ENCODE peak calls at places on chromosome 3, in ten cellular contexts. One of them, this sample, is unnamed.

GRCh38 chr3:129034650-129035049 is 25.9 kb upstream of the GP9 start:
- DNase-seq in ascending aorta: no peak
- DNase-seq in A549: peak
- DNase-seq in transverse colon: no peak
- DNase-seq in breast epithelium: no peak
- DNase-seq in left ventricle myocardium inferior: no peak
- DNase-seq in PC-9: no peak
- DNase-seq in tibial artery: peak
- DNase-seq in cardiac muscle cell: no peak
- DNase-seq in PC-3: no peak
- DNase-seq in this sample: no peak

GRCh38 chr3:12395349-12396012 is 88.8 kb upstream of the TSEN2 start:
- DNase-seq in ascending aorta: no peak
- DNase-seq in transverse colon: no peak
- DNase-seq in PC-9: no peak
- DNase-seq in breast epithelium: no peak
- DNase-seq in left ventricle myocardium inferior: no peak
- DNase-seq in PC-3: no peak
- DNase-seq in cardiac muscle cell: no peak
- DNase-seq in A549: no peak
- DNase-seq in tibial artery: no peak
- DNase-seq in this sample: no peak

GRCh38 chr3:58192076-58192475 is 18.7 kb downstream of the DNASE1L3 start:
- DNase-seq in left ventricle myocardium inferior: no peak
- DNase-seq in A549: no peak
- DNase-seq in cardiac muscle cell: no peak
- DNase-seq in tibial artery: no peak
- DNase-seq in ascending aorta: no peak
- DNase-seq in breast epithelium: no peak
- DNase-seq in transverse colon: no peak
- DNase-seq in PC-3: no peak
- DNase-seq in PC-9: no peak
- DNase-seq in this sample: no peak

GRCh38 chr3:27532931-27533607 is 48.9 kb upstream of the SLC4A7 start:
- DNase-seq in breast epithelium: no peak
- DNase-seq in PC-3: no peak
- DNase-seq in A549: no peak
- DNase-seq in ascending aorta: no peak
- DNase-seq in PC-9: no peak
- DNase-seq in left ventricle myocardium inferior: no peak
- DNase-seq in tibial artery: no peak
- DNase-seq in cardiac muscle cell: no peak
- DNase-seq in transverse colon: no peak
- DNase-seq in this sample: no peak

GRCh38 chr3:116339441-116340028 is 105.8 kb downstream of the LSAMP start:
- DNase-seq in PC-9: no peak
- DNase-seq in tibial artery: no peak
- DNase-seq in PC-3: no peak
- DNase-seq in left ventricle myocardium inferior: peak
- DNase-seq in A549: no peak
- DNase-seq in cardiac muscle cell: peak
- DNase-seq in transverse colon: peak
- DNase-seq in breast epithelium: no peak
- DNase-seq in ascending aorta: no peak
- DNase-seq in this sample: no peak

GRCh38 chr3:135766113-135766512 is 199.4 kb upstream of the PPP2R3A start:
- DNase-seq in PC-9: no peak
- DNase-seq in A549: no peak
- DNase-seq in PC-3: no peak
- DNase-seq in left ventricle myocardium inferior: no peak
- DNase-seq in transverse colon: no peak
- DNase-seq in tibial artery: no peak
- DNase-seq in ascending aorta: no peak
- DNase-seq in breast epithelium: no peak
- DNase-seq in cardiac muscle cell: no peak
- DNase-seq in this sample: no peak

GRCh38 chr3:124890573-124891190 is 3.5 kb upstream of the ITGB5 start:
- DNase-seq in PC-9: no peak
- DNase-seq in ascending aorta: no peak
- DNase-seq in PC-3: no peak
- DNase-seq in left ventricle myocardium inferior: no peak
- DNase-seq in breast epithelium: peak
- DNase-seq in cardiac muscle cell: no peak
- DNase-seq in tibial artery: no peak
- DNase-seq in transverse colon: no peak
- DNase-seq in A549: no peak
- DNase-seq in this sample: no peak

GRCh38 chr3:44554626-44555592 is at the start of gene ZKSCAN7:
- DNase-seq in PC-3: no peak
- DNase-seq in PC-9: no peak
- DNase-seq in transverse colon: peak
- DNase-seq in tibial artery: peak
- DNase-seq in A549: no peak
- DNase-seq in ascending aorta: peak
- DNase-seq in breast epithelium: peak
- DNase-seq in cardiac muscle cell: peak
- DNase-seq in left ventricle myocardium inferior: peak
- DNase-seq in this sample: peak

GRCh38 chr3:77536038-77536775 is 496.3 kb downstream of the ROBO2 start:
- DNase-seq in tibial artery: no peak
- DNase-seq in breast epithelium: no peak
- DNase-seq in PC-3: peak
- DNase-seq in PC-9: no peak
- DNase-seq in cardiac muscle cell: no peak
- DNase-seq in left ventricle myocardium inferior: no peak
- DNase-seq in A549: no peak
- DNase-seq in transverse colon: no peak
- DNase-seq in ascending aorta: no peak
- DNase-seq in this sample: no peak

GRCh38 chr3:24137958-24138875 is 193.1 kb downstream of the NR1D2 start:
- DNase-seq in cardiac muscle cell: no peak
- DNase-seq in tibial artery: no peak
- DNase-seq in transverse colon: peak
- DNase-seq in A549: no peak
- DNase-seq in ascending aorta: no peak
- DNase-seq in PC-3: peak
- DNase-seq in PC-9: no peak
- DNase-seq in breast epithelium: peak
- DNase-seq in left ventricle myocardium inferior: no peak
- DNase-seq in this sample: no peak

GRCh38 chr3:51390600-51391074 is 448 bp upstream of the RBM15B start:
- DNase-seq in ascending aorta: no peak
- DNase-seq in left ventricle myocardium inferior: no peak
- DNase-seq in A549: no peak
- DNase-seq in cardiac muscle cell: no peak
- DNase-seq in tibial artery: no peak
- DNase-seq in PC-3: no peak
- DNase-seq in transverse colon: no peak
- DNase-seq in PC-9: no peak
- DNase-seq in breast epithelium: no peak
- DNase-seq in this sample: no peak
- H3K27ac ChIP-seq in ascending aorta: peak
- H3K27ac ChIP-seq in left ventricle myocardium inferior: peak
- H3K27ac ChIP-seq in A549: peak
- H3K27ac ChIP-seq in cardiac muscle cell: peak
- H3K27ac ChIP-seq in tibial artery: peak
- H3K27ac ChIP-seq in PC-3: no peak
- H3K27ac ChIP-seq in transverse colon: peak
- H3K27ac ChIP-seq in PC-9: no peak
- H3K27ac ChIP-seq in breast epithelium: peak
- H3K27ac ChIP-seq in this sample: peak

GRCh38 chr3:64685800-64686445 is 1.9 kb downstream of the ADAMTS9 start:
- DNase-seq in cardiac muscle cell: peak
- DNase-seq in tibial artery: peak
- DNase-seq in ascending aorta: peak
- DNase-seq in transverse colon: peak
- DNase-seq in left ventricle myocardium inferior: peak
- DNase-seq in breast epithelium: peak
- DNase-seq in PC-3: no peak
- DNase-seq in PC-9: peak
- DNase-seq in A549: peak
- DNase-seq in this sample: peak
- TF ChIP-seq CTCF in cardiac muscle cell: peak
- TF ChIP-seq CTCF in tibial artery: no peak
- TF ChIP-seq CTCF in ascending aorta: peak
- TF ChIP-seq CTCF in transverse colon: peak
- TF ChIP-seq CTCF in left ventricle myocardium inferior: peak
- TF ChIP-seq CTCF in breast epithelium: peak
- TF ChIP-seq CTCF in PC-3: no peak
- TF ChIP-seq CTCF in PC-9: no peak
- TF ChIP-seq CTCF in A549: peak
- TF ChIP-seq CTCF in this sample: peak

DNA sequence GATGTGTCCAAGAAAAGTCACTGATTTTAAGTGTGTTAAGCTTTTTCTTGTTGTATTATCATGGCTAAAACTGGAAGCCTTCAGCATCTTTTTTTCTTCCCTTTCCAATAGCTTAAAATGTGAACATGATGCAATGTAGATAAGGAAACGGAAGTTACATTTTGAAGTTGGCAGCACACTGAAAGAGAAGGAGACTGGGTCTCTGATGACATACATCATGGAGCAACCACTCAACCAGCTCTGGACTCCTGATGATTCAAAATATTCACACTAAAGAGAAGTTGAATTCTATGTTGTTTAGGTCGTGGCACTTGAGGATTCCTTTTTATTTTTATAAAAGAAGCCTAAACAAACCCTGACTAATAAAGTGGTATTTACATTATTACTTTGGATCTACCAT is 488.3 kb upstream of the ALCAM start:
- DNase-seq in PC-9: no peak
- DNase-seq in breast epithelium: no peak
- DNase-seq in A549: no peak
- DNase-seq in ascending aorta: no peak
- DNase-seq in left ventricle myocardium inferior: no peak
- DNase-seq in PC-3: no peak
- DNase-seq in tibial artery: no peak
- DNase-seq in transverse colon: no peak
- DNase-seq in cardiac muscle cell: peak
- DNase-seq in this sample: no peak
- H3K4me3 ChIP-seq in PC-9: no peak
- H3K4me3 ChIP-seq in breast epithelium: no peak
- H3K4me3 ChIP-seq in A549: no peak
- H3K4me3 ChIP-seq in ascending aorta: no peak
- H3K4me3 ChIP-seq in left ventricle myocardium inferior: no peak
- H3K4me3 ChIP-seq in PC-3: no peak
- H3K4me3 ChIP-seq in tibial artery: no peak
- H3K4me3 ChIP-seq in transverse colon: no peak
- H3K4me3 ChIP-seq in cardiac muscle cell: no peak
- H3K4me3 ChIP-seq in this sample: no peak

GRCh38 chr3:123773681-123774431 is 110.3 kb downstream of the MYLK start:
- DNase-seq in PC-9: no peak
- DNase-seq in left ventricle myocardium inferior: no peak
- DNase-seq in transverse colon: no peak
- DNase-seq in cardiac muscle cell: peak
- DNase-seq in tibial artery: peak
- DNase-seq in breast epithelium: no peak
- DNase-seq in ascending aorta: peak
- DNase-seq in A549: no peak
- DNase-seq in PC-3: no peak
- DNase-seq in this sample: no peak
- H3K27ac ChIP-seq in PC-9: no peak
- H3K27ac ChIP-seq in left ventricle myocardium inferior: no peak
- H3K27ac ChIP-seq in transverse colon: no peak
- H3K27ac ChIP-seq in cardiac muscle cell: no peak
- H3K27ac ChIP-seq in tibial artery: peak
- H3K27ac ChIP-seq in breast epithelium: peak
- H3K27ac ChIP-seq in ascending aorta: peak
- H3K27ac ChIP-seq in A549: no peak
- H3K27ac ChIP-seq in PC-3: no peak
- H3K27ac ChIP-seq in this sample: no peak

GRCh38 chr3:127790580-127791183 is 31.6 kb downstream of the MGLL start:
- DNase-seq in transverse colon: no peak
- DNase-seq in PC-9: no peak
- DNase-seq in cardiac muscle cell: no peak
- DNase-seq in breast epithelium: no peak
- DNase-seq in tibial artery: no peak
- DNase-seq in PC-3: no peak
- DNase-seq in ascending aorta: no peak
- DNase-seq in A549: no peak
- DNase-seq in left ventricle myocardium inferior: no peak
- DNase-seq in this sample: no peak

GRCh38 chr3:127789051-127789450 is 33.3 kb downstream of the MGLL start:
- DNase-seq in A549: no peak
- DNase-seq in PC-3: no peak
- DNase-seq in breast epithelium: no peak
- DNase-seq in PC-9: no peak
- DNase-seq in ascending aorta: no peak
- DNase-seq in cardiac muscle cell: no peak
- DNase-seq in tibial artery: no peak
- DNase-seq in left ventricle myocardium inferior: no peak
- DNase-seq in transverse colon: no peak
- DNase-seq in this sample: no peak

GRCh38 chr3:127790009-127790533 is 32.2 kb downstream of the MGLL start:
- DNase-seq in cardiac muscle cell: no peak
- DNase-seq in breast epithelium: no peak
- DNase-seq in ascending aorta: no peak
- DNase-seq in PC-3: no peak
- DNase-seq in transverse colon: no peak
- DNase-seq in left ventricle myocardium inferior: no peak
- DNase-seq in PC-9: no peak
- DNase-seq in tibial artery: no peak
- DNase-seq in A549: no peak
- DNase-seq in this sample: no peak

GRCh38 chr3:127792664-127793292 is 29.5 kb downstream of the MGLL start:
- DNase-seq in tibial artery: peak
- DNase-seq in left ventricle myocardium inferior: peak
- DNase-seq in transverse colon: peak
- DNase-seq in ascending aorta: peak
- DNase-seq in PC-9: no peak
- DNase-seq in cardiac muscle cell: peak
- DNase-seq in A549: no peak
- DNase-seq in breast epithelium: no peak
- DNase-seq in PC-3: peak
- DNase-seq in this sample: no peak

GRCh38 chr3:127791221-127791913 is 30.9 kb downstream of the MGLL start:
- DNase-seq in PC-9: peak
- DNase-seq in ascending aorta: no peak
- DNase-seq in tibial artery: no peak
- DNase-seq in cardiac muscle cell: peak
- DNase-seq in left ventricle myocardium inferior: no peak
- DNase-seq in PC-3: peak
- DNase-seq in A549: no peak
- DNase-seq in transverse colon: peak
- DNase-seq in breast epithelium: peak
- DNase-seq in this sample: no peak
- TF ChIP-seq CTCF in PC-9: peak
- TF ChIP-seq CTCF in ascending aorta: no peak
- TF ChIP-seq CTCF in tibial artery: no peak
- TF ChIP-seq CTCF in cardiac muscle cell: peak
- TF ChIP-seq CTCF in left ventricle myocardium inferior: no peak
- TF ChIP-seq CTCF in PC-3: peak
- TF ChIP-seq CTCF in A549: peak
- TF ChIP-seq CTCF in transverse colon: peak
- TF ChIP-seq CTCF in breast epithelium: no peak
- TF ChIP-seq CTCF in this sample: peak

GRCh38 chr3:119557192-119557873 is 2.1 kb downstream of the CD80 start:
- DNase-seq in PC-9: no peak
- DNase-seq in PC-3: no peak
- DNase-seq in tibial artery: no peak
- DNase-seq in breast epithelium: no peak
- DNase-seq in left ventricle myocardium inferior: no peak
- DNase-seq in ascending aorta: no peak
- DNase-seq in cardiac muscle cell: no peak
- DNase-seq in A549: no peak
- DNase-seq in transverse colon: no peak
- DNase-seq in this sample: no peak
- H3K4me3 ChIP-seq in PC-9: no peak
- H3K4me3 ChIP-seq in PC-3: no peak
- H3K4me3 ChIP-seq in tibial artery: no peak
- H3K4me3 ChIP-seq in breast epithelium: no peak
- H3K4me3 ChIP-seq in left ventricle myocardium inferior: no peak
- H3K4me3 ChIP-seq in ascending aorta: no peak
- H3K4me3 ChIP-seq in cardiac muscle cell: no peak
- H3K4me3 ChIP-seq in A549: no peak
- H3K4me3 ChIP-seq in transverse colon: no peak
- H3K4me3 ChIP-seq in this sample: no peak

GRCh38 chr3:107356706-107357105 is 20.5 kb upstream of the CCDC54 start:
- DNase-seq in ascending aorta: no peak
- DNase-seq in breast epithelium: no peak
- DNase-seq in tibial artery: no peak
- DNase-seq in A549: no peak
- DNase-seq in left ventricle myocardium inferior: no peak
- DNase-seq in PC-3: peak
- DNase-seq in cardiac muscle cell: no peak
- DNase-seq in transverse colon: no peak
- DNase-seq in PC-9: no peak
- DNase-seq in this sample: no peak
- H3K27ac ChIP-seq in ascending aorta: no peak
- H3K27ac ChIP-seq in breast epithelium: no peak
- H3K27ac ChIP-seq in tibial artery: no peak
- H3K27ac ChIP-seq in A549: no peak
- H3K27ac ChIP-seq in left ventricle myocardium inferior: no peak
- H3K27ac ChIP-seq in PC-3: no peak
- H3K27ac ChIP-seq in cardiac muscle cell: no peak
- H3K27ac ChIP-seq in transverse colon: no peak
- H3K27ac ChIP-seq in PC-9: no peak
- H3K27ac ChIP-seq in this sample: no peak

This sample was measured in lower lobe of right lung.